ENCODE peak calls at places on chromosomes 2 and 18, in four cellular contexts. M is HCT116, Z is HepG2, N is SK-N-SH. E is an unnamed sample.

GRCh38 chr2:38409136-38409903 is 32.2 kb upstream of the ATL2 start:
- DNase-seq in N (no peak), Z (no peak), M (no peak), E (peak)

GRCh38 chr18:37492952-37493351 is 72.6 kb downstream of the CELF4 start:
- DNase-seq in Z (no peak), M (no peak), N (no peak), E (no peak)

GRCh38 chr2:192197387-192197786 is 2.7 kb upstream of the TMEFF2 start:
- DNase-seq in M (no peak), N (no peak), Z (no peak), E (peak)

GRCh38 chr2:222485367-222486211 is 61.2 kb downstream of the SGPP2 start:
- DNase-seq in M (no peak), Z (no peak), N (no peak), E (no peak)

GRCh38 chr2:161796192-161796591 is 172.0 kb downstream of the SLC4A10 start:
- DNase-seq in Z (peak), M (no peak), N (no peak), E (no peak)

GRCh38 chr2:240820014-240820606 is at the start of gene KIF1A:
- DNase-seq in M (no peak), Z (no peak), N (peak), E (no peak)

GRCh38 chr18:69838003-69838402 is 109.7 kb downstream of the CD226 start:
- DNase-seq in N (no peak), Z (no peak), M (no peak), E (no peak)

GRCh38 chr18:46680784-46681695 is 24.0 kb upstream of the LOXHD1 start:
- DNase-seq in N (no peak), M (no peak), Z (no peak), E (no peak)

GRCh38 chr2:176768185-176768584 is 444.4 kb upstream of the HNRNPA3 start:
- DNase-seq in M (no peak), Z (no peak), N (no peak), E (peak)

GRCh38 chr2:105866439-105867170 is 121.9 kb downstream of the NCK2 start:
- DNase-seq in M (no peak), N (no peak), Z (no peak), E (no peak)

GRCh38 chr18:56645415-56646016 is 5.6 kb upstream of the WDR7 start:
- DNase-seq in N (no peak), M (peak), Z (no peak), E (peak)

GRCh38 chr2:46389417-46389916 is 89.9 kb upstream of the TMEM247 start:
- DNase-seq in Z (peak), N (no peak), M (no peak), E (peak)

GRCh38 chr2:74554821-74555531 is 456 bp downstream of the DOK1 start:
- DNase-seq in Z (no peak), M (no peak), N (peak), E (no peak)

GRCh38 chr2:5921081-5921642 is 229.0 kb downstream of the SOX11 start:
- DNase-seq in N (peak), Z (peak), M (no peak), E (no peak)

GRCh38 chr2:119490106-119490505 is 34.2 kb downstream of the SCTR start:
- DNase-seq in N (no peak), Z (no peak), M (no peak), E (no peak)

GRCh38 chr2:240964854-240965295 is 33.5 kb upstream of the SNED1 start:
- DNase-seq in M (no peak), N (no peak), Z (no peak), E (no peak)

GRCh38 chr2:234772775-234773064 is 179.1 kb upstream of the SH3BP4 start:
- DNase-seq in M (no peak), N (no peak), Z (no peak), E (no peak)

GRCh38 chr2:165646321-165646801 is 147.7 kb downstream of the GALNT3 start:
- DNase-seq in M (no peak), N (peak), Z (no peak), E (no peak)

GRCh38 chr18:7038330-7038846 is 79.2 kb downstream of the LAMA1 start:
- DNase-seq in M (no peak), N (peak), Z (peak), E (no peak)

GRCh38 chr2:72778410-72778809 is 47.4 kb downstream of the EXOC6B start:
- DNase-seq in Z (peak), N (no peak), M (no peak), E (no peak)

GRCh38 chr2:166091439-166091838 is 36.4 kb downstream of the SCN1A start:
- DNase-seq in Z (no peak), M (no peak), N (no peak), E (no peak)

GRCh38 chr2:860259-860855 is 90.3 kb upstream of the SNTG2 start:
- DNase-seq in Z (peak), M (peak), N (peak), E (no peak)

GRCh38 chr2:182852090-182852489 is 14.3 kb downstream of the FRZB start:
- DNase-seq in Z (no peak), N (no peak), M (peak), E (peak)

GRCh38 chr2:68169308-68169707 is 11.6 kb downstream of the PNO1 start:
- DNase-seq in N (no peak), M (no peak), Z (no peak), E (peak)

GRCh38 chr2:49251766-49252165 is 97.5 kb upstream of the FSHR start:
- DNase-seq in M (no peak), N (no peak), Z (no peak), E (no peak)

GRCh38 chr18:48569915-48570264 is 31.1 kb downstream of the CTIF start:
- DNase-seq in Z (peak), M (no peak), N (no peak), E (no peak)

GRCh38 chr18:25039781-25040180 is 312.2 kb downstream of the ZNF521 start:
- DNase-seq in Z (no peak), N (no peak), M (no peak), E (no peak)

GRCh38 chr18:47574966-47575365 is 323.5 kb upstream of the SKOR2 start:
- DNase-seq in N (no peak), Z (peak), M (no peak), E (no peak)

GRCh38 chr2:57434952-57435351 is 611.7 kb upstream of the VRK2 start:
- DNase-seq in M (no peak), Z (no peak), N (no peak), E (no peak)

GRCh38 chr2:176552456-176553135 is 283.4 kb downstream of the MTX2 start:
- DNase-seq in Z (no peak), M (no peak), N (no peak), E (no peak)

GRCh38 chr2:33589444-33589843 is 9.7 kb downstream of the FAM98A start:
- DNase-seq in N (no peak), Z (no peak), M (no peak), E (no peak)

GRCh38 chr2:176187306-176188217 is 906 bp upstream of the HOXD1 start:
- DNase-seq in Z (peak), N (peak), M (no peak), E (peak)

GRCh38 chr2:109351164-109351756 is 222.3 kb downstream of the SH3RF3 start:
- DNase-seq in N (no peak), M (no peak), Z (no peak), E (no peak)

GRCh38 chr2:60819155-60819862 is 62.1 kb upstream of the REL start:
- DNase-seq in M (no peak), Z (no peak), N (no peak), E (no peak)

GRCh38 chr2:233429175-233429897 is 75.0 kb downstream of the DGKD start:
- DNase-seq in Z (no peak), N (no peak), M (no peak), E (no peak)

GRCh38 chr18:32618501-32618985 is 147.9 kb upstream of the GAREM1 start:
- DNase-seq in M (no peak), N (no peak), Z (no peak), E (no peak)

DNA sequence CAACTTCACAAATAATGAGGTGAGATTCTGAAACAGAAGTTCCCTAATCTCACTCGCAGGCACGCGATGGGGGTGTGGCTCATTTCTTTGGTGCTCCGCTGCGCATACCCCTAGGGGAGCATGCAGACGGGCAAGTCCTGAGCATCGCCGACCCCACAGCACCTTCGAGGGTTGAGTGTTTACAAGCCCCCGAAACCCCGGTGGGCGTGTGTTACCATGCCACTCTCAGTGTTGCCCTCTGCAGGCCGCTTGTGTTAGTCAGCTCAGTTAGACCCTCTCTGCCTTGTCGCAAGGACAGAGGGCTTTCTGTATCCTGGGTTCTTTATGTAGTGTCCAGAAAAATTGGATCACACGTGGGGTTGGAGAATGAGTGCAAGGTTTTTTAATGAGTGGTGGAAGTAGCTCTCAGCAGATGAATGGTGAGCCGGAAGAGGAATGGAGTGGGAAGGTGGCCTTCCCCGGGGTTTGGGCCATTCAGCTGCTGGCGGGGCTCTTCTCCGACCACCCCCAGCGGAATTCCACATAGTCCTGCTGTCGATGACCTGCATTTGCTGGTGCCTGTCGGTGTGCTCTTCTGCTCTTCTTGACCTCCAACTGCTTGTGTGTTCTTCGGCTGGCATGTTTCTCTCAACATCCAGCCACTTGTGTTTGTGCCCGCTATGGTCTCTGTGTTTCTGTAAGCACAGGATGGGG is 191.3 kb downstream of the RPRM start:
- DNase-seq in Z (peak), M (peak), N (peak), E (no peak)
- TF ChIP-seq JUND in Z (no peak), M (no peak), N (no peak), E (no peak)

GRCh38 chr2:236366406-236366805 is 102.2 kb upstream of the ASB18 start:
- DNase-seq in Z (no peak), M (no peak), N (no peak), E (no peak)
- TF ChIP-seq JUND in Z (no peak), M (no peak), N (no peak), E (no peak)

GRCh38 chr2:128717758-128718710 is 399.4 kb upstream of the HS6ST1 start:
- DNase-seq in N (no peak), M (no peak), Z (no peak), E (no peak)

GRCh38 chr2:128714861-128715312 is 396.2 kb upstream of the HS6ST1 start:
- DNase-seq in Z (no peak), M (no peak), N (no peak), E (no peak)

GRCh38 chr2:128714285-128714684 is 395.6 kb upstream of the HS6ST1 start:
- DNase-seq in M (no peak), Z (no peak), N (no peak), E (no peak)

GRCh38 chr2:128716371-128716770 is 397.7 kb upstream of the HS6ST1 start:
- DNase-seq in Z (no peak), M (no peak), N (no peak), E (no peak)

GRCh38 chr2:128715360-128715759 is 396.7 kb upstream of the HS6ST1 start:
- DNase-seq in Z (no peak), M (no peak), N (no peak), E (no peak)
- TF ChIP-seq JUND in Z (no peak), M (no peak), N (no peak), E (no peak)

DNA sequence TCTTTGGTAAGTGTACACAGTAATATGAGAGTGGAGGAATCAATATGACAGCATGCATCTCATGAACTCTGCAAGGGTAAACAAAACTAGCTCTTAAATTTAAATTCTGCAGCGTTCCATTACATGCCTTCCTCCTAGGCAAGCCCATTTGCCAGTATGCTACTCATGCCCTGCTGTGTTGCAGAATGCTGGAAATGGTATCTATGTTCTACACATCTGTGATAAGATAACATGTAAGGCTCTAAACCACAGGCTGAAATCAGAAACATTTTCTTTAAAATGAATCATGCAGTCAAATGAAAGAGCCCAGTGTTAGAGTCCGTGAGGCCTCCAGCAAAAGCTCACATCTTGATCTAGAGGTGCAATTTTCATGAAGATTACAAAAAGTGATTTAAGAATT is 112.8 kb upstream of the FN1 start:
- DNase-seq in Z (no peak), M (no peak), N (no peak), E (no peak)
- TF ChIP-seq JUND in Z (no peak), M (no peak), N (no peak), E (no peak)

GRCh38 chr2:199463000-199463692 is 5.4 kb upstream of the SATB2 start:
- DNase-seq in Z (no peak), M (no peak), N (peak), E (peak)
- TF ChIP-seq JUND in Z (no peak), M (no peak), N (no peak), E (no peak)

GRCh38 chr18:78563110-78563509 is 416.5 kb upstream of the SALL3 start:
- DNase-seq in N (no peak), Z (no peak), M (no peak), E (no peak)
- TF ChIP-seq JUND in N (no peak), Z (no peak), M (no peak), E (no peak)

GRCh38 chr2:27507293-27507692 is 10.7 kb downstream of the GCKR start:
- DNase-seq in Z (no peak), N (no peak), M (no peak), E (no peak)
- TF ChIP-seq JUND in Z (no peak), N (no peak), M (no peak), E (no peak)

GRCh38 chr2:43269074-43269572 is 42.7 kb upstream of the ZFP36L2 start:
- DNase-seq in N (peak), Z (no peak), M (no peak), E (no peak)
- TF ChIP-seq JUND in N (peak), Z (no peak), M (no peak), E (no peak)

DNA sequence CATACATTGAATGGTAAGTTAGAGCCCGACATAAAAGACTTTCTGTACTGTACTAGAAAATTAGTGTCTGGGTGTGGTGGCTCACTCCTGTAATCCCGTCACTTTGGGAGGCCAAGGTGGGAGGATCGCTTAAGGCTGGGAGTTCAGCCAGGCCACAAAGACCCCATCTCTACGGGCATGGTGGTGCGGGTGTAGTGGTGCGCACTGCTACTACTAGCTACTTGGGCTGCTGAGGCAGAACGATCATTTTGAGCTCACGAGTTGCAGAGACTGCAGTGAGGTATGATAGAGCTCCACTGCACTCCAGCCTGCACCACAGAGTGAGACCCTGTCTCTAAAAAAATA is 2.3 kb downstream of the MARCHF7 start:
- DNase-seq in N (no peak), M (no peak), Z (no peak), E (no peak)
- TF ChIP-seq JUND in N (no peak), M (no peak), Z (no peak), E (no peak)

E was measured in T47D.